ENCODE peak calls at places on chromosomes 2 and 18, in four cellular contexts. K is fibroblast of pulmonary artery, U is choroid plexus epithelial cell, X is fibroblast of lung. Q is an unnamed sample.

GRCh38 chr2:235026137-235026536 is 74.3 kb downstream of the SH3BP4 start:
- DNase-seq in K (peak), U (peak), X (peak), Q (peak)

GRCh38 chr18:44627245-44627644 is 53.4 kb upstream of the SETBP1 start:
- DNase-seq in K (peak), U (peak), X (no peak), Q (peak)

GRCh38 chr18:78999939-79000338 is 20.3 kb downstream of the SALL3 start:
- DNase-seq in K (no peak), U (no peak), X (no peak), Q (peak)

GRCh38 chr2:60530228-60530627 is 23.2 kb downstream of the BCL11A start:
- DNase-seq in K (no peak), U (no peak), X (no peak), Q (no peak)

GRCh38 chr18:57619881-57620280 is 1.8 kb downstream of the NARS1 start:
- DNase-seq in K (no peak), U (no peak), X (no peak), Q (no peak)

GRCh38 chr2:173903611-173904394 is 61.4 kb downstream of the SP3 start:
- DNase-seq in K (peak), U (no peak), X (peak), Q (no peak)

GRCh38 chr2:5125017-5125730 is 567.0 kb upstream of the SOX11 start:
- DNase-seq in K (no peak), U (no peak), X (no peak), Q (no peak)

GRCh38 chr2:176464886-176465564 is 195.8 kb downstream of the MTX2 start:
- DNase-seq in K (no peak), U (no peak), X (no peak), Q (no peak)

GRCh38 chr2:75964646-75965045 is 253.9 kb upstream of the GCFC2 start:
- DNase-seq in K (no peak), U (no peak), X (no peak), Q (no peak)

GRCh38 chr2:208373460-208374089 is 33.0 kb upstream of the PTH2R start:
- DNase-seq in K (peak), U (peak), X (peak), Q (peak)

DNA sequence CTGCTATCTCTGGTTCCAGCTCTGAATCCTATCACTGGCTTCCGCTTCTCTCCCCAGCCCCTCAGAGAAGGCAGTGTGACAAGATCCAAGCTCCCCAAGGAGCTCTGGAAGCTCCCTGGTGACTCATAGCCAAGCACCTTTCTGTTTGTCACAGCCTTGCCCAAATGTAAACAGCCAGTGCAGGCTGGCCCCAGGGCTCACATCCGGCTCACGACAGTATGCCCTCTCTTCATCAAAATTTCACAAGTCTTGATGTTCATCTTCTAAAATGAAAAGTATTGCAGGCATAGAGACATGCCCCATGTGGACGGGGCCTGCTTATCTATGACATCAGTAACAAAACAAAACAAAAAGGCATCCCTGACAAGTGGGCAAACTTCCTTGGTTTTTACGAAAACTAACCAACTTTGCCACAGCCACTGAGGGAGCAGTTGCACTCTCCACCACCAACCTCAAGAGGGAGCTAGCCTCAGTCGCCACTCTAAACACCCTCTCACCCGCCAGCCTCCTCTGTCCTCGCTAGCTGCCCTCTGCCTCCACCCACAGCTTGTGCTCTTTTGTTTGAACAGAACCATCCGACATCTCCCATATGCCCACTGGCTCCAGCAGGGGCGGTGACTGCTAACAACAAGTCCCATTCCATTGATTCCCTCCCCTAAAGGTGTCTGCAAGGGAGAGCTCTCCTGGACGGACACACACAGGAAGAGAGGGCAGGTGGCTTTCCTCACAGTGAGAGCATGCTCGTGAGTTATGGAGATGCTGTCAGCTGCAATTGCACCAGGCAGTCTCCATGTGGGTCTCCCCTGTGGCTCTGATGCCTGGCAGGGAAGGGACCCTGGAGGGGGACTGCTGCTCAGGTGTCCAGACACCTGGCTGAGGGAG is 71.0 kb upstream of the DAPL1 start:
- DNase-seq in K (no peak), U (no peak), X (no peak), Q (peak)
- TF ChIP-seq CTCF in K (peak), U (peak), X (no peak), Q (no peak)

DNA sequence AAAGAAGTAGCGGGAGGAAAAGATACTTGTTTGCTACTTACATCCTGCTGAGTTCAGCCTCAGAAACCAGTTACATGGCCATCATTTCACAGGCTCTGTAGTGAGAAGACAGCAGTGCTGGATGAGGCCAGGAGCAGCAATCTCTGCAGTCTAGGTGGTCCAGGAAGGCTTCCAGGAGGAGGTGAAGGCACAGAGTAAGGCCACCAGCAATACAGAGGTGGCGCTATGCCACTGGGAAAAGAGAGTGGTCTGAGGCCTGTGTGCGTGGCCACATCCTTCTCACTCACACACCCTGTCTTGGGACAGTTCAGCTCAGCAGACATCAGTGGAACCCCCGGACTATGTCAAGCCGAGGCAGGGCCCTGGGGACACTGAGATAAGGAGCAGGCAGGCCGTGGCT is 162.7 kb downstream of the KLHL29 start:
- DNase-seq in K (no peak), U (no peak), X (no peak), Q (no peak)
- TF ChIP-seq CTCF in K (no peak), U (no peak), X (no peak), Q (no peak)

DNA sequence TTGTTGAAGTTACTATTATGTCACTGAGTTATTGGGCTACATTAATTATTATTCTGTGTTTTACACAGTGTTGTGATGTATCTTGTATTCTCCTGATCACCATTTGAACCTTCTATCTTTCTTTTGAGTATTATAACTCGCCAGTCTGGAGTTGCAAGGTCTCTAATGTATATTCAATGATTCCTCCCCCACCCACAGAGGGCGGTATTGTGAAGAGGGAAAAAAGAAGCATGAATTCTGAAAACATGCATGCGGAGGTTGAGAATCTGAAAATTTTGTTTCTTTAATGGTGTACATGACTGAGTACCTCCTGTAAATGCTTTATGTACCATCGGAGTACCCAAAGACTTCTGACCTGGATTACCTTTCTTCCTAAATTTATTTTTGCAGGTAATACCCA is 266.6 kb downstream of the NR4A2 start:
- DNase-seq in K (no peak), U (no peak), X (no peak), Q (peak)
- TF ChIP-seq CTCF in K (no peak), U (no peak), X (peak), Q (peak)

GRCh38 chr18:73150199-73150598 is 282.4 kb upstream of the NETO1 start:
- DNase-seq in K (no peak), U (peak), X (no peak), Q (no peak)
- TF ChIP-seq CTCF in K (no peak), U (no peak), X (no peak), Q (no peak)

GRCh38 chr2:23564618-23564967 is 179.6 kb downstream of the KLHL29 start:
- DNase-seq in K (no peak), U (no peak), X (no peak), Q (peak)

GRCh38 chr2:23565374-23565773 is 180.4 kb downstream of the KLHL29 start:
- DNase-seq in K (no peak), U (no peak), X (no peak), Q (no peak)

GRCh38 chr2:23567382-23567781 is 182.4 kb downstream of the KLHL29 start:
- DNase-seq in K (no peak), U (no peak), X (no peak), Q (no peak)

GRCh38 chr2:23565814-23566213 is 180.8 kb downstream of the KLHL29 start:
- DNase-seq in K (no peak), U (no peak), X (no peak), Q (no peak)

GRCh38 chr2:23566236-23567142 is 181.5 kb downstream of the KLHL29 start:
- DNase-seq in K (peak), U (peak), X (no peak), Q (peak)
- TF ChIP-seq CTCF in K (peak), U (peak), X (peak), Q (peak)

GRCh38 chr2:190158798-190159434 is 96.4 kb upstream of the MSTN start:
- DNase-seq in K (no peak), U (no peak), X (no peak), Q (no peak)

GRCh38 chr2:190167702-190168101 is 105.2 kb upstream of the MSTN start:
- DNase-seq in K (no peak), U (no peak), X (no peak), Q (no peak)

GRCh38 chr2:190165491-190165890 is 103.0 kb upstream of the MSTN start:
- DNase-seq in K (no peak), U (no peak), X (no peak), Q (no peak)

GRCh38 chr2:190159453-190159852 is 96.9 kb upstream of the MSTN start:
- DNase-seq in K (peak), U (no peak), X (peak), Q (no peak)

DNA sequence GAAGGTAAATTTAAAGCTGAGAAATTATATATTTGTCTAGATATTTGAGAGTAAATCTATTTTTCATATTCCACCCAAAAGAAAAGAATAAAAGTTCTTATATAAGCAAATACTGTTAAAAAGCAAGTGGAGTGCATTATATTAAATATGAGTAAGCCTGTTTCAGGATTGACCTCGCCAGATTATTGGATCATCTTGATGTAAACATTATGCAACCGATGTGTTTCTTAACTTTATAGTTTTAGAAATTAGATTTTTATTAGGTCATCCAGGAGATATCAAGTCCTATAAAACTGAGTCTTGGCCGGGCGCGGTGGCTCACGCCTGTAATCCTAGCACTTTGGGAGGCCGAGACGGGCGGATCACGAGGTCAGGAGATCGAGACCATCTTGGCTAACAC is 100.3 kb upstream of the MSTN start:
- DNase-seq in K (no peak), U (no peak), X (no peak), Q (no peak)
- TF ChIP-seq CTCF in K (no peak), U (no peak), X (no peak), Q (no peak)

DNA sequence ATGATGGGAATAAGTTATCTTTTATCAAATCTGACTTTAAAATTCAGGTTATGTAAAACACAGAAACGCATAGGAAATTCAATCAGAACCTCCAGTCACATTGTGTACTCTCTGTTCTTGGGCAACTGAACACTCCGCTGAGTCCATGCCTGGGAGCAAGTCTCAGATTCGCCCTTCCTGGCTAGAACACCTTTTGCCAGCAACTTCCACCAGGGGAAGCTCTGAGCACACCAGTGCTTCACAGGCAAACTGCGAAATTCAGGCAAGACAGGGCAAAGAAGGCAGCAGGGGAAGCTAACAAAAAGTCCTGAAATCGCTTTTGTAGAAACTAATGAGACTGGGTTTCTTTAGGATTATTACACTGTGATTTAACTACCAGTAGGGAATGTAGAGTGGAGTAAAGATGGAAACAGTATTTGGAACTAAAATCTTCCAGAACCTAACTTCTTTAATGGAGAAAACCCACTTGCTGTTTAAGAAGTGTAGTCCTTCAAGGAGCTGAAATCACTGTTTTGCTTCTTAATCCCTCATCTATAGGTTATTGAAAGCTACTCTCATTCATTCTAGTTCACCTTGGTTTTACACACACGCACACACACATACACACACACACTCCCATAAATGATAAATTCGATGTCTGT is 214.3 kb downstream of the TMEM182 start:
- DNase-seq in K (peak), U (peak), X (peak), Q (peak)
- TF ChIP-seq CTCF in K (peak), U (peak), X (no peak), Q (peak)

GRCh38 chr2:127541849-127542630 is 6.6 kb downstream of the MYO7B start:
- DNase-seq in K (peak), U (no peak), X (no peak), Q (no peak)
- TF ChIP-seq CTCF in K (no peak), U (no peak), X (no peak), Q (no peak)

GRCh38 chr2:20600756-20601325 is 50.1 kb downstream of the HS1BP3 start:
- DNase-seq in K (peak), U (peak), X (peak), Q (no peak)
- TF ChIP-seq CTCF in K (peak), U (peak), X (peak), Q (peak)

GRCh38 chr2:119122663-119123062 is 35.9 kb downstream of the C1QL2 start:
- DNase-seq in K (no peak), U (no peak), X (no peak), Q (peak)

GRCh38 chr2:119123359-119123758 is 35.2 kb downstream of the C1QL2 start:
- DNase-seq in K (no peak), U (no peak), X (no peak), Q (no peak)

GRCh38 chr2:119126650-119127049 is 31.9 kb downstream of the C1QL2 start:
- DNase-seq in K (peak), U (peak), X (no peak), Q (peak)
- TF ChIP-seq CTCF in K (peak), U (peak), X (no peak), Q (peak)